ENCODE peak calls at places on chromosome 9, in five cellular contexts. One of them, this sample, is unnamed. For H3K9me3, the result is how much of the 10 kb centered on the place peaks cover.

GRCh38 chr9:98264510-98264909 is 9.1 kb upstream of the TBC1D2 start:
- DNase-seq in esophagus squamous epithelium: no peak
- DNase-seq in upper lobe of right lung: no peak
- DNase-seq in sigmoid colon: no peak
- DNase-seq in stomach: no peak
- DNase-seq in this sample: no peak

GRCh38 chr9:4862506-4863250 is 69.9 kb downstream of the RCL1 start:
- DNase-seq in esophagus squamous epithelium: no peak
- DNase-seq in upper lobe of right lung: no peak
- DNase-seq in sigmoid colon: peak
- DNase-seq in stomach: no peak
- DNase-seq in this sample: no peak

GRCh38 chr9:33024126-33024965 is 727 bp upstream of the DNAJA1 start:
- DNase-seq in esophagus squamous epithelium: no peak
- DNase-seq in upper lobe of right lung: no peak
- DNase-seq in sigmoid colon: peak
- DNase-seq in stomach: no peak
- DNase-seq in this sample: no peak

GRCh38 chr9:133118568-133118967 is 2.5 kb downstream of the RALGDS start:
- DNase-seq in esophagus squamous epithelium: no peak
- DNase-seq in upper lobe of right lung: no peak
- DNase-seq in sigmoid colon: no peak
- DNase-seq in stomach: no peak
- DNase-seq in this sample: no peak

GRCh38 chr9:98985596-98985995 is 41.9 kb downstream of the COL15A1 start:
- DNase-seq in esophagus squamous epithelium: no peak
- DNase-seq in upper lobe of right lung: no peak
- DNase-seq in sigmoid colon: no peak
- DNase-seq in stomach: no peak
- DNase-seq in this sample: no peak

GRCh38 chr9:37353791-37354190 is 68.7 kb upstream of the GRHPR start:
- DNase-seq in esophagus squamous epithelium: no peak
- DNase-seq in upper lobe of right lung: no peak
- DNase-seq in sigmoid colon: no peak
- DNase-seq in stomach: no peak
- DNase-seq in this sample: no peak

GRCh38 chr9:3628239-3628638 is 102.4 kb upstream of the RFX3 start:
- DNase-seq in esophagus squamous epithelium: no peak
- DNase-seq in upper lobe of right lung: no peak
- DNase-seq in sigmoid colon: no peak
- DNase-seq in stomach: no peak
- DNase-seq in this sample: no peak

GRCh38 chr9:98502976-98503325 is 205.8 kb downstream of the GABBR2 start:
- DNase-seq in esophagus squamous epithelium: no peak
- DNase-seq in upper lobe of right lung: peak
- DNase-seq in sigmoid colon: no peak
- DNase-seq in stomach: no peak
- DNase-seq in this sample: no peak

GRCh38 chr9:36874921-36875320 is 159.1 kb downstream of the PAX5 start:
- DNase-seq in esophagus squamous epithelium: no peak
- DNase-seq in upper lobe of right lung: peak
- DNase-seq in sigmoid colon: peak
- DNase-seq in stomach: no peak
- DNase-seq in this sample: peak

GRCh38 chr9:132516911-132517310 is 65.5 kb upstream of the BARHL1 start:
- DNase-seq in esophagus squamous epithelium: no peak
- DNase-seq in upper lobe of right lung: no peak
- DNase-seq in sigmoid colon: no peak
- DNase-seq in stomach: no peak
- DNase-seq in this sample: no peak

GRCh38 chr9:123846966-123847365 is 83.0 kb downstream of the DENND1A start:
- DNase-seq in esophagus squamous epithelium: no peak
- DNase-seq in upper lobe of right lung: no peak
- DNase-seq in sigmoid colon: no peak
- DNase-seq in stomach: no peak
- DNase-seq in this sample: no peak
- H3K9me3 ChIP-seq in esophagus squamous epithelium: under half
- H3K9me3 ChIP-seq in upper lobe of right lung: under half
- H3K9me3 ChIP-seq in sigmoid colon: under half
- H3K9me3 ChIP-seq in stomach: under half
- H3K9me3 ChIP-seq in this sample: under half

GRCh38 chr9:26727471-26727870 is 165.1 kb downstream of the CAAP1 start:
- DNase-seq in esophagus squamous epithelium: no peak
- DNase-seq in upper lobe of right lung: no peak
- DNase-seq in sigmoid colon: no peak
- DNase-seq in stomach: no peak
- DNase-seq in this sample: no peak
- H3K4me3 ChIP-seq in esophagus squamous epithelium: no peak
- H3K4me3 ChIP-seq in upper lobe of right lung: no peak
- H3K4me3 ChIP-seq in sigmoid colon: no peak
- H3K4me3 ChIP-seq in stomach: no peak
- H3K4me3 ChIP-seq in this sample: no peak

GRCh38 chr9:137949260-137949659 is 71.7 kb downstream of the CACNA1B start:
- DNase-seq in esophagus squamous epithelium: no peak
- DNase-seq in upper lobe of right lung: no peak
- DNase-seq in sigmoid colon: no peak
- DNase-seq in stomach: no peak
- DNase-seq in this sample: no peak

GRCh38 chr9:137947012-137947411 is 69.4 kb downstream of the CACNA1B start:
- DNase-seq in esophagus squamous epithelium: no peak
- DNase-seq in upper lobe of right lung: no peak
- DNase-seq in sigmoid colon: no peak
- DNase-seq in stomach: no peak
- DNase-seq in this sample: no peak

GRCh38 chr9:137951107-137951506 is 73.5 kb downstream of the CACNA1B start:
- DNase-seq in esophagus squamous epithelium: no peak
- DNase-seq in upper lobe of right lung: no peak
- DNase-seq in sigmoid colon: no peak
- DNase-seq in stomach: no peak
- DNase-seq in this sample: no peak

GRCh38 chr9:137945581-137945980 is 68.0 kb downstream of the CACNA1B start:
- DNase-seq in esophagus squamous epithelium: no peak
- DNase-seq in upper lobe of right lung: no peak
- DNase-seq in sigmoid colon: no peak
- DNase-seq in stomach: no peak
- DNase-seq in this sample: no peak

DNA sequence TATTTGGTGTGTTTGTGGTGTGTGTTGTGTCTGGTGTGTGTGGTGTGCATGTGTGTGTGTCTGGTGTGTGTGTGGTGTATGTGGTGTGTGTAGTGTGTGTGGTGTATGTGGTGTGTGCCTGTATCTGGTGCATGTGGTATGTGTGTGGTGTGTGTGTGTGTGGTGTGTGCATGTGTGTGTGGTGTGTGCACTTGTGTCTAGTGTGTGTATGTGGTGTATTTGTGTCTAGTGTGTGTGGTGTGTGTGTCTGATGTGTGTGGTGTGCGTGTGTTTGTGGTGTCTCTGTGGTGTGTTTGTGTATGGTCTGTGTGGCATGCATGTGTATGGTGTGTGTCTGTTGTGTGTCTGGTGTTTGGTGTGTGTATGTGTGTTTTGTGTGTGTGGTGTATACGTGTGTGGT is 71.1 kb downstream of the CACNA1B start:
- DNase-seq in esophagus squamous epithelium: no peak
- DNase-seq in upper lobe of right lung: no peak
- DNase-seq in sigmoid colon: no peak
- DNase-seq in stomach: no peak
- DNase-seq in this sample: no peak
- H3K9me3 ChIP-seq in esophagus squamous epithelium: under half
- H3K9me3 ChIP-seq in upper lobe of right lung: under half
- H3K9me3 ChIP-seq in sigmoid colon: under half
- H3K9me3 ChIP-seq in stomach: under half
- H3K9me3 ChIP-seq in this sample: under half

DNA sequence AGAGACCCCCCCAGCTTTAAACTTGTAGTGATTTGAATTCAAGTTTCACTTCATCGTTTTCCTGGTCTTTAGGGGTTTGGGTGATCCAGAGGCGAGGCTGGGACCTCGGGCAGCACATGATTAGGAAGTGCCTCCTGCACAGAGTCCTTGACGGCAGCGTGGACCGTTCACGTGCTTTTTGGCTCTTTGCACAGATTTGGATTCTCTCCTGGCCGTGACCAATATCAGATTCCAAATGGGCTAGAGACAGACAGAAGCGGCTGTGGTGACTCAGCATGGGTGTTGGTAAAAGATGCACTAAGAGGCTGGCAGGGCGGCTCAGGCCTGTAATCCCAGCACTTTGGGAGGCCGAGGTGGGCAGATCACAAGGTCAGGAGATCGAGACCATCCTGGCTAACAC is 117.2 kb upstream of the CACNA1B start:
- DNase-seq in esophagus squamous epithelium: no peak
- DNase-seq in upper lobe of right lung: no peak
- DNase-seq in sigmoid colon: peak
- DNase-seq in stomach: no peak
- DNase-seq in this sample: peak
- H3K4me3 ChIP-seq in esophagus squamous epithelium: no peak
- H3K4me3 ChIP-seq in upper lobe of right lung: no peak
- H3K4me3 ChIP-seq in sigmoid colon: no peak
- H3K4me3 ChIP-seq in stomach: no peak
- H3K4me3 ChIP-seq in this sample: no peak

GRCh38 chr9:137943655-137944054 is 66.1 kb downstream of the CACNA1B start:
- DNase-seq in esophagus squamous epithelium: no peak
- DNase-seq in upper lobe of right lung: no peak
- DNase-seq in sigmoid colon: no peak
- DNase-seq in stomach: no peak
- DNase-seq in this sample: no peak
- H3K9me3 ChIP-seq in esophagus squamous epithelium: under half
- H3K9me3 ChIP-seq in upper lobe of right lung: under half
- H3K9me3 ChIP-seq in sigmoid colon: under half
- H3K9me3 ChIP-seq in stomach: under half
- H3K9me3 ChIP-seq in this sample: under half

DNA sequence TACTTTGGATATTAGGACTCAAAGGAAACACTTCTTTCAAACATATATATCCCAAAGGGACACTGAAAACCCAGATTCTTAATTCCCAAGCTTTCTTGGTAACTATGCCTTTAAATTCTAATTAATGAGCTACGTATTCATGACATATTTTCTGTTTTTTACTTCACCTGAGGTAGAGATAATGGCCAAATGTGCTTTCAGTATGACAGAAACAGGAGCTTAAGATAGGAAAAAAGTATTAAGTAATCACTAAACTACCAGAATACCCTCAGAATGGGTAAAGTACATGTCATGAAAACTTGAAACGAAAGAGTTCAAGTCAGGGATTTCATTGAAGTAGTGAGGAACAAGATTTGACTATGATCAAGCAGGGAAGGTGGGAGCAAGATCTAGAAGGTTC is 478.5 kb downstream of the AGTPBP1 start:
- DNase-seq in esophagus squamous epithelium: no peak
- DNase-seq in upper lobe of right lung: no peak
- DNase-seq in sigmoid colon: no peak
- DNase-seq in stomach: no peak
- DNase-seq in this sample: no peak
- H3K4me3 ChIP-seq in esophagus squamous epithelium: no peak
- H3K4me3 ChIP-seq in upper lobe of right lung: no peak
- H3K4me3 ChIP-seq in sigmoid colon: no peak
- H3K4me3 ChIP-seq in stomach: no peak
- H3K4me3 ChIP-seq in this sample: no peak

GRCh38 chr9:103755986-103756385 is 338.1 kb upstream of the SMC2 start:
- DNase-seq in esophagus squamous epithelium: no peak
- DNase-seq in upper lobe of right lung: no peak
- DNase-seq in sigmoid colon: no peak
- DNase-seq in stomach: no peak
- DNase-seq in this sample: no peak

GRCh38 chr9:103757062-103757461 is 337.0 kb upstream of the SMC2 start:
- DNase-seq in esophagus squamous epithelium: no peak
- DNase-seq in upper lobe of right lung: no peak
- DNase-seq in sigmoid colon: no peak
- DNase-seq in stomach: no peak
- DNase-seq in this sample: no peak

GRCh38 chr9:103755441-103755840 is 338.7 kb upstream of the SMC2 start:
- DNase-seq in esophagus squamous epithelium: no peak
- DNase-seq in upper lobe of right lung: no peak
- DNase-seq in sigmoid colon: no peak
- DNase-seq in stomach: no peak
- DNase-seq in this sample: no peak
- H3K9me3 ChIP-seq in esophagus squamous epithelium: under half
- H3K9me3 ChIP-seq in upper lobe of right lung: under half
- H3K9me3 ChIP-seq in sigmoid colon: under half
- H3K9me3 ChIP-seq in stomach: under half
- H3K9me3 ChIP-seq in this sample: under half

GRCh38 chr9:137253717-137254623 is 1.2 kb upstream of the NELFB start:
- DNase-seq in esophagus squamous epithelium: no peak
- DNase-seq in upper lobe of right lung: no peak
- DNase-seq in sigmoid colon: no peak
- DNase-seq in stomach: no peak
- DNase-seq in this sample: no peak

GRCh38 chr9:137255448-137256114 is 454 bp downstream of the NELFB start:
- DNase-seq in esophagus squamous epithelium: no peak
- DNase-seq in upper lobe of right lung: peak
- DNase-seq in sigmoid colon: no peak
- DNase-seq in stomach: no peak
- DNase-seq in this sample: peak

GRCh38 chr9:137256839-137257238 is 1.7 kb downstream of the NELFB start:
- DNase-seq in esophagus squamous epithelium: no peak
- DNase-seq in upper lobe of right lung: no peak
- DNase-seq in sigmoid colon: no peak
- DNase-seq in stomach: no peak
- DNase-seq in this sample: no peak

GRCh38 chr9:137256362-137256761 is 1.2 kb downstream of the NELFB start:
- DNase-seq in esophagus squamous epithelium: no peak
- DNase-seq in upper lobe of right lung: no peak
- DNase-seq in sigmoid colon: no peak
- DNase-seq in stomach: no peak
- DNase-seq in this sample: no peak

GRCh38 chr9:137254624-137255447 is at the start of gene NELFB:
- DNase-seq in esophagus squamous epithelium: no peak
- DNase-seq in upper lobe of right lung: peak
- DNase-seq in sigmoid colon: peak
- DNase-seq in stomach: peak
- DNase-seq in this sample: peak
- H3K4me3 ChIP-seq in esophagus squamous epithelium: peak
- H3K4me3 ChIP-seq in upper lobe of right lung: peak
- H3K4me3 ChIP-seq in sigmoid colon: peak
- H3K4me3 ChIP-seq in stomach: peak
- H3K4me3 ChIP-seq in this sample: peak

DNA sequence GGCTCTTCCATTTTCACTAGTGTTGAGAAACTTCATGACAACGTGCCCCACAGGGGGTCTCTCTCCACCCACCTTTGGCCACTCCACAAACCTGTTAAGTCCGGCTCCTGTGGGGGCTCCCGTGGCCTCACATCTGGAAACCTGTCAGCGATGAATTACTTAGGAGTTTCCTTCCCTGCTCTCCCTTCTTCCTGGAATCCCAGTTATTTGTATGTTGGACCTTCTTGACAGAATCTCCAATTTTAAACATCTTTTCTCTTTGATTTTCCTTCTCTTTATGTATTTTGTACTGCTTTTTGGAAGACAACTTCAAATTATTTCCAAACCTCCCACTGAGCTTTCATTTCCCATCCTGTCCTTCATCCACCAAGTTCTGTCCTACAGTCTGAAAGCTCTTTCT is 55.1 kb upstream of the NRARP start:
- DNase-seq in esophagus squamous epithelium: no peak
- DNase-seq in upper lobe of right lung: peak
- DNase-seq in sigmoid colon: no peak
- DNase-seq in stomach: no peak
- DNase-seq in this sample: no peak
- H3K9me3 ChIP-seq in esophagus squamous epithelium: under half
- H3K9me3 ChIP-seq in upper lobe of right lung: under half
- H3K9me3 ChIP-seq in sigmoid colon: under half
- H3K9me3 ChIP-seq in stomach: under half
- H3K9me3 ChIP-seq in this sample: under half

This sample was measured in MG63.